ENCODE peak calls at places on chromosomes 12 and 14, in ten cellular contexts. F is heart left ventricle; D is activated CD4-positive, CD25-positive, alpha-beta regulatory T cell treated with anti-CD3 and anti-CD28 coated beads, Interleukin-2, amount 50 U/mL, for 16 hours; I is GM23248; X is Kasumi-1; J is astrocyte of the cerebellum; P is progenitor cell of endocrine pancreas; W is RCC 7860; B is ureter; Y is stimulated activated CD8-positive, alpha-beta memory T cell treated with anti-CD3 and anti-CD28 coated beads, Interleukin-4, amount 100 ng/mL, for 24 hours. Z is an unnamed sample.

GRCh38 chr12:89414851-89415250 is 62.5 kb upstream of the DUSP6 start:
- DNase-seq in F (no peak), D (no peak), I (peak), X (no peak), J (peak), P (no peak), W (no peak), B (no peak), Y (no peak), Z (peak)

GRCh38 chr12:3518902-3519301 is 27.9 kb downstream of the PRMT8 start:
- DNase-seq in F (no peak), D (no peak), I (no peak), X (no peak), J (no peak), P (no peak), W (no peak), B (no peak), Y (no peak), Z (no peak)

GRCh38 chr12:131507881-131508280 is 203.0 kb upstream of the SFSWAP start:
- DNase-seq in F (no peak), D (no peak), I (no peak), X (no peak), J (no peak), P (no peak), W (no peak), B (no peak), Y (no peak), Z (no peak)

GRCh38 chr14:68394719-68395117 is 398.1 kb downstream of the ZFP36L1 start:
- DNase-seq in F (peak), D (no peak), I (no peak), X (no peak), J (no peak), P (no peak), W (no peak), B (no peak), Y (no peak), Z (no peak)

GRCh38 chr12:129579879-129580278 is 323.9 kb downstream of the TMEM132D start:
- DNase-seq in F (no peak), D (no peak), I (no peak), X (no peak), J (no peak), P (no peak), W (no peak), B (no peak), Y (no peak), Z (no peak)

GRCh38 chr14:100375273-100375962 is 52.3 kb downstream of the SLC25A47 start:
- DNase-seq in F (peak), D (peak), I (peak), X (peak), J (peak), P (no peak), W (peak), B (peak), Y (peak), Z (peak)

GRCh38 chr14:24339284-24340151 is at the start of gene RIPK3:
- DNase-seq in F (peak), D (peak), I (peak), X (peak), J (no peak), P (no peak), W (no peak), B (peak), Y (peak), Z (no peak)

GRCh38 chr12:30939234-30939633 is 12.7 kb downstream of the TSPAN11 start:
- DNase-seq in F (no peak), D (no peak), I (no peak), X (no peak), J (peak), P (no peak), W (no peak), B (no peak), Y (no peak), Z (no peak)

GRCh38 chr12:99713946-99714520 is 66.5 kb downstream of the GARIN6 start:
- DNase-seq in F (no peak), D (no peak), I (no peak), X (no peak), J (no peak), P (no peak), W (no peak), B (no peak), Y (no peak), Z (no peak)

GRCh38 chr12:14769837-14770494 is 33.3 kb downstream of the WBP11 start:
- DNase-seq in F (peak), D (peak), I (peak), X (peak), J (no peak), P (peak), W (peak), B (peak), Y (peak), Z (no peak)

GRCh38 chr14:104361101-104361591 is 218.4 kb upstream of the C14orf180 start:
- DNase-seq in F (peak), D (no peak), I (no peak), X (no peak), J (no peak), P (no peak), W (no peak), B (no peak), Y (no peak), Z (no peak)

GRCh38 chr14:89836830-89837469 is 117.6 kb downstream of the EFCAB11 start:
- DNase-seq in F (no peak), D (no peak), I (no peak), X (no peak), J (no peak), P (no peak), W (no peak), B (no peak), Y (no peak), Z (no peak)

GRCh38 chr12:52832451-52832850 is 1.7 kb downstream of the KRT79 start:
- DNase-seq in F (no peak), D (no peak), I (no peak), X (no peak), J (no peak), P (no peak), W (no peak), B (no peak), Y (no peak), Z (no peak)

GRCh38 chr12:67720383-67720856 is 71.9 kb downstream of the DYRK2 start:
- DNase-seq in F (peak), D (no peak), I (peak), X (no peak), J (no peak), P (no peak), W (no peak), B (peak), Y (no peak), Z (peak)

GRCh38 chr12:98464155-98464554 is 51.2 kb upstream of the TMPO start:
- DNase-seq in F (no peak), D (no peak), I (peak), X (peak), J (no peak), P (no peak), W (no peak), B (no peak), Y (no peak), Z (no peak)

GRCh38 chr12:71190822-71191221 is 33.0 kb upstream of the TSPAN8 start:
- DNase-seq in F (no peak), D (no peak), I (no peak), X (no peak), J (no peak), P (no peak), W (no peak), B (no peak), Y (no peak), Z (no peak)

GRCh38 chr14:101622251-101623076 is 61.2 kb downstream of the DIO3 start:
- DNase-seq in F (no peak), D (no peak), I (no peak), X (no peak), J (no peak), P (no peak), W (no peak), B (no peak), Y (no peak), Z (no peak)

GRCh38 chr12:27626239-27626638 is 70.0 kb upstream of the REP15 start:
- DNase-seq in F (no peak), D (no peak), I (no peak), X (no peak), J (no peak), P (no peak), W (no peak), B (no peak), Y (no peak), Z (no peak)

GRCh38 chr12:132955933-132956725 is at the start of gene ZNF605:
- DNase-seq in F (peak), D (peak), I (peak), X (peak), J (peak), P (peak), W (peak), B (peak), Y (peak), Z (peak)

GRCh38 chr12:111442301-111443045 is 36.8 kb downstream of the SH2B3 start:
- DNase-seq in F (peak), D (no peak), I (no peak), X (no peak), J (no peak), P (no peak), W (no peak), B (no peak), Y (no peak), Z (no peak)

GRCh38 chr12:33437598-33437997 is 2.0 kb downstream of the SYT10 start:
- DNase-seq in F (no peak), D (no peak), I (no peak), X (no peak), J (no peak), P (no peak), W (no peak), B (no peak), Y (no peak), Z (no peak)

GRCh38 chr12:55929306-55929791 is 1.6 kb upstream of the DGKA start:
- DNase-seq in F (no peak), D (peak), I (no peak), X (peak), J (no peak), P (no peak), W (no peak), B (peak), Y (peak), Z (no peak)

GRCh38 chr14:92105073-92105844 is 1.1 kb downstream of the ATXN3 start:
- DNase-seq in F (no peak), D (no peak), I (no peak), X (no peak), J (no peak), P (no peak), W (no peak), B (no peak), Y (no peak), Z (no peak)

GRCh38 chr12:131094831-131095805 is 141.4 kb downstream of the ADGRD1 start:
- DNase-seq in F (no peak), D (no peak), I (no peak), X (no peak), J (no peak), P (no peak), W (no peak), B (no peak), Y (no peak), Z (no peak)

GRCh38 chr14:44657688-44658388 is 150.8 kb upstream of the FSCB start:
- DNase-seq in F (no peak), D (no peak), I (no peak), X (peak), J (no peak), P (no peak), W (no peak), B (no peak), Y (no peak), Z (no peak)

Z was measured in AG09319.